ENCODE peak calls at places on chromosomes 12 and 14, in nine cellular contexts. One of them, this sample, is unnamed.

GRCh38 chr14:94543450-94544123 is 17.7 kb upstream of the SERPINA4 start:
- DNase-seq in IMR-90: no peak
- DNase-seq in frontal cortex: no peak
- DNase-seq in GM13977: no peak
- DNase-seq in OCI-LY7: no peak
- DNase-seq in smooth muscle cell of the brain vasculature: no peak
- DNase-seq in globus pallidus: no peak
- DNase-seq in NCI-H1105: no peak
- DNase-seq in effector memory CD4-positive, alpha-beta T cell: no peak
- DNase-seq in this sample: no peak

GRCh38 chr12:30796508-30796780 is 41.7 kb upstream of the CAPRIN2 start:
- DNase-seq in IMR-90: peak
- DNase-seq in frontal cortex: peak
- DNase-seq in GM13977: no peak
- DNase-seq in OCI-LY7: no peak
- DNase-seq in smooth muscle cell of the brain vasculature: no peak
- DNase-seq in globus pallidus: no peak
- DNase-seq in NCI-H1105: peak
- DNase-seq in effector memory CD4-positive, alpha-beta T cell: no peak
- DNase-seq in this sample: no peak

GRCh38 chr12:129064201-129064881 is 211.1 kb downstream of the GLT1D1 start:
- DNase-seq in IMR-90: no peak
- DNase-seq in frontal cortex: no peak
- DNase-seq in GM13977: no peak
- DNase-seq in OCI-LY7: no peak
- DNase-seq in smooth muscle cell of the brain vasculature: no peak
- DNase-seq in globus pallidus: no peak
- DNase-seq in NCI-H1105: no peak
- DNase-seq in effector memory CD4-positive, alpha-beta T cell: no peak
- DNase-seq in this sample: no peak

GRCh38 chr14:30826070-30826469 is 48.3 kb upstream of the COCH start:
- DNase-seq in IMR-90: no peak
- DNase-seq in frontal cortex: no peak
- DNase-seq in GM13977: no peak
- DNase-seq in OCI-LY7: no peak
- DNase-seq in smooth muscle cell of the brain vasculature: no peak
- DNase-seq in globus pallidus: no peak
- DNase-seq in NCI-H1105: no peak
- DNase-seq in effector memory CD4-positive, alpha-beta T cell: no peak
- DNase-seq in this sample: no peak

GRCh38 chr12:111216387-111217159 is 152.3 kb downstream of the PHETA1 start:
- DNase-seq in IMR-90: no peak
- DNase-seq in frontal cortex: no peak
- DNase-seq in GM13977: no peak
- DNase-seq in OCI-LY7: no peak
- DNase-seq in smooth muscle cell of the brain vasculature: no peak
- DNase-seq in globus pallidus: no peak
- DNase-seq in NCI-H1105: no peak
- DNase-seq in effector memory CD4-positive, alpha-beta T cell: no peak
- DNase-seq in this sample: no peak

GRCh38 chr14:98928418-98928817 is 343.6 kb downstream of the BCL11B start:
- DNase-seq in IMR-90: no peak
- DNase-seq in frontal cortex: no peak
- DNase-seq in GM13977: no peak
- DNase-seq in OCI-LY7: no peak
- DNase-seq in smooth muscle cell of the brain vasculature: no peak
- DNase-seq in globus pallidus: no peak
- DNase-seq in NCI-H1105: no peak
- DNase-seq in effector memory CD4-positive, alpha-beta T cell: no peak
- DNase-seq in this sample: peak

GRCh38 chr14:100604709-100605108 is 17.5 kb upstream of the BEGAIN start:
- DNase-seq in IMR-90: no peak
- DNase-seq in frontal cortex: no peak
- DNase-seq in GM13977: no peak
- DNase-seq in OCI-LY7: no peak
- DNase-seq in smooth muscle cell of the brain vasculature: no peak
- DNase-seq in globus pallidus: no peak
- DNase-seq in NCI-H1105: no peak
- DNase-seq in effector memory CD4-positive, alpha-beta T cell: no peak
- DNase-seq in this sample: peak

GRCh38 chr12:126998747-126999285 is 1268.2 kb upstream of the TMEM132C start:
- DNase-seq in IMR-90: no peak
- DNase-seq in frontal cortex: no peak
- DNase-seq in GM13977: no peak
- DNase-seq in OCI-LY7: no peak
- DNase-seq in smooth muscle cell of the brain vasculature: no peak
- DNase-seq in globus pallidus: no peak
- DNase-seq in NCI-H1105: no peak
- DNase-seq in effector memory CD4-positive, alpha-beta T cell: no peak
- DNase-seq in this sample: no peak

GRCh38 chr14:34368115-34368970 is 93.7 kb downstream of the SPTSSA start:
- DNase-seq in IMR-90: peak
- DNase-seq in frontal cortex: no peak
- DNase-seq in GM13977: no peak
- DNase-seq in OCI-LY7: no peak
- DNase-seq in smooth muscle cell of the brain vasculature: no peak
- DNase-seq in globus pallidus: no peak
- DNase-seq in NCI-H1105: no peak
- DNase-seq in effector memory CD4-positive, alpha-beta T cell: no peak
- DNase-seq in this sample: no peak

GRCh38 chr14:93917141-93917540 is 10.0 kb upstream of the FAM181A start:
- DNase-seq in IMR-90: no peak
- DNase-seq in frontal cortex: no peak
- DNase-seq in GM13977: no peak
- DNase-seq in OCI-LY7: no peak
- DNase-seq in smooth muscle cell of the brain vasculature: no peak
- DNase-seq in globus pallidus: no peak
- DNase-seq in NCI-H1105: no peak
- DNase-seq in effector memory CD4-positive, alpha-beta T cell: no peak
- DNase-seq in this sample: no peak